ENCODE peak calls at places on chromosomes 16 and 17, in eight cellular contexts. G is OCI-LY7; X is stimulated activated CD4-positive, alpha-beta T cell treated with anti-CD3 and anti-CD28 coated beads, Interleukin-1b, Interleukin-23, amount 100 ng/mL, for 48 hours; P is activated naive CD4-positive, alpha-beta T cell treated with anti-CD3 and anti-CD28 coated beads, Interleukin-2, amount 50 U/mL, for 16 hours; W is upper lobe of right lung; T is A549; M is lower lobe of right lung; B is lung microvascular endothelial cell. L is an unnamed sample.

GRCh38 chr17:4786516-4786915 is 352 bp upstream of the VMO1 start:
- DNase-seq in G (no peak), X (no peak), P (no peak), W (no peak), T (no peak), M (no peak), B (no peak), L (peak; percentile 55)

GRCh38 chr16:69286941-69287713 is 24.0 kb upstream of the VPS4A start:
- DNase-seq in G (peak; percentile 71), X (no peak), P (peak; percentile 15), W (peak; percentile 83), T (peak; percentile 70), M (peak; percentile 76), B (peak; percentile 85), L (peak; percentile 24)

GRCh38 chr16:86809458-86809955 is 231.2 kb downstream of the FOXL1 start:
- DNase-seq in G (no peak), X (no peak), P (no peak), W (no peak), T (peak; percentile 51), M (no peak), B (no peak), L (no peak)

GRCh38 chr16:50207652-50208051 is 54.5 kb downstream of the TENT4B start:
- DNase-seq in G (no peak), X (no peak), P (no peak), W (no peak), T (no peak), M (no peak), B (peak; percentile 29), L (no peak)

GRCh38 chr16:74666010-74666421 is 661 bp downstream of the RFWD3 start:
- DNase-seq in G (no peak), X (no peak), P (no peak), W (no peak), T (no peak), M (no peak), B (peak; percentile 9), L (no peak)

GRCh38 chr17:37772982-37773381 is 28.1 kb upstream of the HNF1B start:
- DNase-seq in G (no peak), X (no peak), P (no peak), W (no peak), T (no peak), M (no peak), B (no peak), L (no peak)

GRCh38 chr17:47705536-47706481 is 11.8 kb downstream of the TBKBP1 start:
- DNase-seq in G (no peak), X (peak; percentile 69), P (peak; percentile 56), W (peak; percentile 33), T (no peak), M (peak; percentile 20), B (no peak), L (no peak)

GRCh38 chr16:27547134-27547533 is 2.6 kb downstream of the GTF3C1 start:
- DNase-seq in G (no peak), X (no peak), P (no peak), W (no peak), T (no peak), M (no peak), B (no peak), L (no peak)

GRCh38 chr16:88901718-88902337 is 35.4 kb upstream of the PABPN1L start:
- DNase-seq in G (no peak), X (no peak), P (no peak), W (no peak), T (no peak), M (no peak), B (no peak), L (peak; percentile 82)